ENCODE peak calls at places on chromosomes 3 and 15, in four cellular contexts. H is hypothalamus; E is stimulated activated CD4-positive, alpha-beta T cell treated with anti-CD3 and anti-CD28 coated beads, Interleukin-12 subunit alpha, Interleukin-12 subunit beta, amount 100 ng/mL, for 4 hours; O is spleen. P is an unnamed sample.

GRCh38 chr3:130626021-130626420 is 109.0 kb downstream of the COL6A6 start:
- DNase-seq in O (no peak), H (no peak), E (no peak), P (no peak)

GRCh38 chr3:194687638-194688206 is 2.0 kb downstream of the FAM43A start:
- DNase-seq in O (peak), H (peak), E (peak), P (no peak)

GRCh38 chr15:83653639-83654378 is at the start of gene ADAMTSL3:
- DNase-seq in E (no peak), O (no peak), H (peak), P (no peak)

GRCh38 chr15:64911317-64912186 is at the start of gene ANKDD1A:
- DNase-seq in E (peak), O (peak), H (peak), P (no peak)

GRCh38 chr3:51703776-51704510 is 2.9 kb upstream of the GRM2 start:
- DNase-seq in O (peak), E (no peak), H (no peak), P (peak)

GRCh38 chr3:133479895-133480669 is 80.2 kb downstream of the BFSP2 start:
- DNase-seq in E (no peak), H (no peak), O (no peak), P (no peak)

GRCh38 chr3:53169832-53170324 is 8.9 kb downstream of the PRKCD start:
- DNase-seq in H (no peak), O (no peak), E (no peak), P (no peak)

GRCh38 chr3:95311272-95311671 is 1248.4 kb downstream of the NSUN3 start:
- DNase-seq in O (no peak), E (no peak), H (no peak), P (no peak)

GRCh38 chr15:85381850-85382751 is 1.7 kb downstream of the AKAP13 start:
- DNase-seq in E (no peak), H (no peak), O (no peak), P (no peak)

GRCh38 chr15:37900286-37901221 is 33.9 kb upstream of the TMCO5A start:
- DNase-seq in E (no peak), O (no peak), H (no peak), P (peak)

GRCh38 chr3:33218446-33219174 is at the start of gene SUSD5:
- DNase-seq in H (peak), O (no peak), E (no peak), P (peak)

GRCh38 chr3:9934235-9934621 is 594 bp downstream of the CRELD1 start:
- DNase-seq in E (no peak), O (peak), H (no peak), P (no peak)

GRCh38 chr3:159760056-159760455 is 228.6 kb upstream of the IL12A start:
- DNase-seq in O (no peak), H (no peak), E (no peak), P (no peak)

GRCh38 chr15:29736012-29736744 is 86.1 kb downstream of the TJP1 start:
- DNase-seq in E (no peak), H (no peak), O (no peak), P (no peak)

GRCh38 chr15:70419046-70419445 is 321.3 kb upstream of the TLE3 start:
- DNase-seq in O (no peak), H (no peak), E (no peak), P (no peak)

GRCh38 chr15:79942656-79943481 is 28.1 kb downstream of the BCL2A1 start:
- DNase-seq in E (no peak), O (no peak), H (no peak), P (no peak)

GRCh38 chr3:9397911-9398714 is 698 bp downstream of the SETD5 start:
- DNase-seq in E (peak), O (peak), H (peak), P (peak)

GRCh38 chr3:146640955-146641867 is 36.1 kb upstream of the PLSCR5 start:
- DNase-seq in O (no peak), H (no peak), E (no peak), P (no peak)

GRCh38 chr3:42042747-42043115 is 48.4 kb upstream of the TRAK1 start:
- DNase-seq in E (no peak), O (no peak), H (no peak), P (no peak)

GRCh38 chr15:62769604-62770003 is 272.9 kb upstream of the TPM1 start:
- DNase-seq in O (no peak), H (no peak), E (no peak), P (no peak)

GRCh38 chr3:124791639-124792111 is 61.4 kb downstream of the UMPS start:
- DNase-seq in H (no peak), O (no peak), E (no peak), P (no peak)

GRCh38 chr3:69214241-69214640 is 91.8 kb upstream of the LMOD3 start:
- DNase-seq in E (no peak), H (no peak), O (no peak), P (no peak)

GRCh38 chr3:113668015-113668414 is 28.4 kb downstream of the USF3 start:
- DNase-seq in H (no peak), E (no peak), O (no peak), P (no peak)

GRCh38 chr15:55685292-55685691 is 57.7 kb downstream of the PRTG start:
- DNase-seq in O (no peak), H (no peak), E (no peak), P (no peak)

GRCh38 chr3:183494341-183494740 is 61.2 kb downstream of the KLHL6 start:
- DNase-seq in O (no peak), H (no peak), E (no peak), P (no peak)

GRCh38 chr3:124730920-124731297 is 657 bp downstream of the UMPS start:
- DNase-seq in H (no peak), O (no peak), E (no peak), P (no peak)

GRCh38 chr15:57312323-57313133 is 63.8 kb upstream of the CGNL1 start:
- DNase-seq in E (no peak), H (no peak), O (peak), P (peak)

GRCh38 chr3:37934631-37935289 is 55.8 kb upstream of the VILL start:
- DNase-seq in O (no peak), E (no peak), H (no peak), P (no peak)

GRCh38 chr3:40914475-40914874 is 284.8 kb upstream of the CTNNB1 start:
- DNase-seq in H (no peak), E (no peak), O (no peak), P (no peak)

GRCh38 chr15:57727031-57727430 is 20.5 kb downstream of the POLR2M start:
- DNase-seq in O (no peak), E (no peak), H (no peak), P (peak)

GRCh38 chr3:14605070-14605469 is 46.5 kb upstream of the CCDC174 start:
- DNase-seq in H (no peak), E (no peak), O (no peak), P (no peak)

GRCh38 chr15:35491999-35492398 is 54.0 kb downstream of the DPH6 start:
- DNase-seq in E (no peak), H (no peak), O (no peak), P (no peak)

GRCh38 chr3:52495777-52496602 is 852 bp downstream of the STAB1 start:
- DNase-seq in O (no peak), E (no peak), H (no peak), P (no peak)

GRCh38 chr3:139312959-139313358 is 30.9 kb upstream of the MRPS22 start:
- DNase-seq in E (no peak), H (no peak), O (no peak), P (no peak)

GRCh38 chr3:189712906-189713483 is 81.8 kb downstream of the TP63 start:
- DNase-seq in E (no peak), H (no peak), O (no peak), P (no peak)

GRCh38 chr15:44550256-44550655 is 13.3 kb downstream of the EIF3J start:
- DNase-seq in H (no peak), E (no peak), O (no peak), P (no peak)

GRCh38 chr3:58564456-58565160 is 12.6 kb downstream of the FAM107A start:
- DNase-seq in E (no peak), H (no peak), O (no peak), P (no peak)

GRCh38 chr3:179973931-179974361 is 62.8 kb downstream of the PEX5L start:
- DNase-seq in E (no peak), H (peak), O (no peak), P (no peak)

GRCh38 chr3:148748323-148748722 is 50.6 kb downstream of the AGTR1 start:
- DNase-seq in E (no peak), O (no peak), H (no peak), P (no peak)

P was measured in RWPE2.